ENCODE peak calls at places on chromosomes 13 and 19, in four cellular contexts. N, J, Q and I are unnamed samples.

GRCh38 chr19:39112338-39112890 is 13.2 kb upstream of the PAK4 start:
- DNase-seq in Q (no peak), N (no peak), J (no peak), I (no peak)

GRCh38 chr19:7767487-7767886 is 4.4 kb downstream of the CLEC4M start:
- DNase-seq in N (no peak), Q (no peak), J (no peak), I (no peak)

GRCh38 chr13:20395061-20395916 is 130.4 kb downstream of the CRYL1 start:
- DNase-seq in N (no peak), Q (no peak), J (no peak), I (no peak)

GRCh38 chr13:95463516-95463915 is 89.0 kb upstream of the CLDN10 start:
- DNase-seq in N (no peak), J (no peak), Q (no peak), I (no peak)

GRCh38 chr19:4444765-4445741 is 12.5 kb downstream of the UBXN6 start:
- DNase-seq in Q (no peak), J (no peak), N (no peak), I (no peak)

GRCh38 chr13:80348308-80348707 is 7.4 kb upstream of the SPRY2 start:
- DNase-seq in J (no peak), N (no peak), Q (no peak), I (no peak)

GRCh38 chr13:67614577-67614976 is 384.4 kb upstream of the PCDH9 start:
- DNase-seq in Q (no peak), N (no peak), J (no peak), I (no peak)

GRCh38 chr13:28657784-28658538 is 969 bp upstream of the POMP start:
- DNase-seq in J (no peak), Q (no peak), N (no peak), I (peak)

GRCh38 chr13:50191004-50191403 is 175.8 kb downstream of the KCNRG start:
- DNase-seq in N (no peak), J (no peak), Q (no peak), I (no peak)

GRCh38 chr13:46648166-46648607 is 95.2 kb downstream of the LRCH1 start:
- DNase-seq in Q (no peak), J (no peak), N (no peak), I (peak)

GRCh38 chr13:45807520-45808099 is 43.9 kb downstream of the SIAH3 start:
- DNase-seq in J (peak), N (peak), Q (peak), I (peak)

GRCh38 chr19:18304194-18304495 is 18.7 kb downstream of the LSM4 start:
- DNase-seq in J (peak), N (no peak), Q (no peak), I (no peak)

GRCh38 chr13:20161275-20161950 is 561 bp upstream of the GJA3 start:
- DNase-seq in J (peak), N (peak), Q (no peak), I (peak)

GRCh38 chr13:42807866-42808265 is 26.5 kb downstream of the FAM216B start:
- DNase-seq in N (no peak), J (no peak), Q (no peak), I (no peak)

GRCh38 chr13:22162889-22163288 is 492.0 kb downstream of the FGF9 start:
- DNase-seq in N (no peak), J (no peak), Q (no peak), I (no peak)

GRCh38 chr13:106038752-106039151 is 496.7 kb downstream of the EFNB2 start:
- DNase-seq in N (no peak), J (no peak), Q (peak), I (no peak)

GRCh38 chr13:109706015-109706715 is 80.2 kb downstream of the IRS2 start:
- DNase-seq in N (no peak), Q (no peak), J (no peak), I (no peak)

GRCh38 chr19:3985643-3986259 is 488 bp upstream of the EEF2 start:
- DNase-seq in N (no peak), Q (no peak), J (no peak), I (no peak)